ENCODE peak calls at places on chromosomes 3 and 15, in four cellular contexts. One of them, this sample, is unnamed.

GRCh38 chr15:59274126-59274970 is 67.7 kb downstream of the LDHAL6B start:
- DNase-seq in HT1080: peak; percentile 92
- DNase-seq in cardiac fibroblast: peak; percentile 68
- DNase-seq in NCI-H1105 treated with DMSO at 0.1 percent for 48 hours: no peak
- DNase-seq in this sample: peak; percentile 37

GRCh38 chr3:117217837-117218236 is 508.3 kb downstream of the TUSC7 start:
- DNase-seq in NCI-H1105 treated with DMSO at 0.1 percent for 48 hours: no peak
- DNase-seq in cardiac fibroblast: no peak
- DNase-seq in HT1080: no peak
- DNase-seq in this sample: no peak

GRCh38 chr3:8713901-8714759 is 19.5 kb upstream of the CAV3 start:
- DNase-seq in HT1080: no peak
- DNase-seq in NCI-H1105 treated with DMSO at 0.1 percent for 48 hours: no peak
- DNase-seq in cardiac fibroblast: peak; percentile 16
- DNase-seq in this sample: peak; percentile 37

GRCh38 chr3:12044860-12045259 is 40.7 kb downstream of the SYN2 start:
- DNase-seq in NCI-H1105 treated with DMSO at 0.1 percent for 48 hours: no peak
- DNase-seq in cardiac fibroblast: no peak
- DNase-seq in HT1080: no peak
- DNase-seq in this sample: no peak

GRCh38 chr3:182233957-182234356 is 522.2 kb downstream of the SOX2 start:
- DNase-seq in cardiac fibroblast: no peak
- DNase-seq in HT1080: no peak
- DNase-seq in NCI-H1105 treated with DMSO at 0.1 percent for 48 hours: no peak
- DNase-seq in this sample: no peak

GRCh38 chr3:55160241-55160877 is 232.5 kb upstream of the LRTM1 start:
- DNase-seq in cardiac fibroblast: peak; percentile 99
- DNase-seq in NCI-H1105 treated with DMSO at 0.1 percent for 48 hours: no peak
- DNase-seq in HT1080: peak; percentile 100
- DNase-seq in this sample: peak; percentile 83

GRCh38 chr3:123093696-123094095 is 26.9 kb downstream of the PDIA5 start:
- DNase-seq in HT1080: no peak
- DNase-seq in cardiac fibroblast: no peak
- DNase-seq in NCI-H1105 treated with DMSO at 0.1 percent for 48 hours: no peak
- DNase-seq in this sample: no peak

GRCh38 chr15:88894819-88895767 is at the start of gene HAPLN3:
- DNase-seq in HT1080: peak; percentile 55
- DNase-seq in NCI-H1105 treated with DMSO at 0.1 percent for 48 hours: no peak
- DNase-seq in cardiac fibroblast: peak; percentile 46
- DNase-seq in this sample: peak; percentile 75

GRCh38 chr3:11155341-11156025 is 1.2 kb downstream of the HRH1 start:
- DNase-seq in HT1080: peak; percentile 85
- DNase-seq in cardiac fibroblast: peak; percentile 84
- DNase-seq in NCI-H1105 treated with DMSO at 0.1 percent for 48 hours: peak; percentile 57
- DNase-seq in this sample: peak; percentile 91

GRCh38 chr3:54649551-54649950 is 278.3 kb downstream of the LRTM1 start:
- DNase-seq in NCI-H1105 treated with DMSO at 0.1 percent for 48 hours: no peak
- DNase-seq in cardiac fibroblast: no peak
- DNase-seq in HT1080: no peak
- DNase-seq in this sample: no peak

GRCh38 chr3:149471991-149472390 is 2.5 kb upstream of the TM4SF4 start:
- DNase-seq in NCI-H1105 treated with DMSO at 0.1 percent for 48 hours: no peak
- DNase-seq in HT1080: no peak
- DNase-seq in cardiac fibroblast: no peak
- DNase-seq in this sample: no peak

GRCh38 chr3:143707848-143708247 is 140.4 kb downstream of the SLC9A9 start:
- DNase-seq in cardiac fibroblast: no peak
- DNase-seq in HT1080: no peak
- DNase-seq in NCI-H1105 treated with DMSO at 0.1 percent for 48 hours: no peak
- DNase-seq in this sample: no peak

GRCh38 chr15:73746288-73746687 is 6.9 kb downstream of the INSYN1 start:
- DNase-seq in NCI-H1105 treated with DMSO at 0.1 percent for 48 hours: no peak
- DNase-seq in HT1080: no peak
- DNase-seq in cardiac fibroblast: no peak
- DNase-seq in this sample: no peak

GRCh38 chr3:41026394-41027177 is 172.7 kb upstream of the CTNNB1 start:
- DNase-seq in NCI-H1105 treated with DMSO at 0.1 percent for 48 hours: no peak
- DNase-seq in cardiac fibroblast: peak; percentile 86
- DNase-seq in HT1080: peak; percentile 84
- DNase-seq in this sample: no peak

GRCh38 chr3:66473181-66473580 is 27.6 kb downstream of the LRIG1 start:
- DNase-seq in cardiac fibroblast: peak; percentile 55
- DNase-seq in NCI-H1105 treated with DMSO at 0.1 percent for 48 hours: no peak
- DNase-seq in HT1080: no peak
- DNase-seq in this sample: no peak

GRCh38 chr3:149828390-149828789 is 15.4 kb downstream of the RNF13 start:
- DNase-seq in cardiac fibroblast: no peak
- DNase-seq in NCI-H1105 treated with DMSO at 0.1 percent for 48 hours: no peak
- DNase-seq in HT1080: no peak
- DNase-seq in this sample: no peak

GRCh38 chr15:38864827-38865604 is 300.4 kb upstream of the RASGRP1 start:
- DNase-seq in NCI-H1105 treated with DMSO at 0.1 percent for 48 hours: no peak
- DNase-seq in HT1080: no peak
- DNase-seq in cardiac fibroblast: peak; percentile 92
- DNase-seq in this sample: peak; percentile 83

GRCh38 chr3:109346099-109346498 is 8.8 kb upstream of the DPPA4 start:
- DNase-seq in NCI-H1105 treated with DMSO at 0.1 percent for 48 hours: no peak
- DNase-seq in cardiac fibroblast: no peak
- DNase-seq in HT1080: no peak
- DNase-seq in this sample: no peak

GRCh38 chr15:78192826-78193594 is 41.4 kb downstream of the ACSBG1 start:
- DNase-seq in NCI-H1105 treated with DMSO at 0.1 percent for 48 hours: no peak
- DNase-seq in HT1080: no peak
- DNase-seq in cardiac fibroblast: no peak
- DNase-seq in this sample: no peak

GRCh38 chr3:190105876-190106275 is 14.8 kb downstream of the P3H2 start:
- DNase-seq in NCI-H1105 treated with DMSO at 0.1 percent for 48 hours: no peak
- DNase-seq in HT1080: no peak
- DNase-seq in cardiac fibroblast: peak; percentile 31
- DNase-seq in this sample: peak; percentile 43

GRCh38 chr3:114127517-114127916 is 51.3 kb downstream of the DRD3 start:
- DNase-seq in HT1080: no peak
- DNase-seq in cardiac fibroblast: peak; percentile 18
- DNase-seq in NCI-H1105 treated with DMSO at 0.1 percent for 48 hours: no peak
- DNase-seq in this sample: no peak

GRCh38 chr3:196666001-196666867 is 26.7 kb downstream of the NRROS start:
- DNase-seq in NCI-H1105 treated with DMSO at 0.1 percent for 48 hours: no peak
- DNase-seq in cardiac fibroblast: peak; percentile 72
- DNase-seq in HT1080: peak; percentile 99
- DNase-seq in this sample: peak; percentile 27

GRCh38 chr3:128083396-128083795 is 31.2 kb downstream of the SEC61A1 start:
- DNase-seq in HT1080: no peak
- DNase-seq in NCI-H1105 treated with DMSO at 0.1 percent for 48 hours: no peak
- DNase-seq in cardiac fibroblast: no peak
- DNase-seq in this sample: no peak

GRCh38 chr15:39641187-39641889 is 60.5 kb downstream of the THBS1 start:
- DNase-seq in HT1080: peak; percentile 41
- DNase-seq in NCI-H1105 treated with DMSO at 0.1 percent for 48 hours: peak; percentile 53
- DNase-seq in cardiac fibroblast: peak; percentile 30
- DNase-seq in this sample: no peak

GRCh38 chr3:63961891-63962290 is 49.7 kb upstream of the SCAANT1 start:
- DNase-seq in cardiac fibroblast: peak; percentile 68
- DNase-seq in HT1080: peak; percentile 54
- DNase-seq in NCI-H1105 treated with DMSO at 0.1 percent for 48 hours: peak; percentile 33
- DNase-seq in this sample: peak; percentile 24

GRCh38 chr15:100671858-100672543 is 69.6 kb downstream of the ASB7 start:
- DNase-seq in NCI-H1105 treated with DMSO at 0.1 percent for 48 hours: no peak
- DNase-seq in cardiac fibroblast: peak; percentile 55
- DNase-seq in HT1080: peak; percentile 59
- DNase-seq in this sample: no peak

GRCh38 chr15:83653288-83653638 is 660 bp upstream of the ADAMTSL3 start:
- DNase-seq in HT1080: no peak
- DNase-seq in cardiac fibroblast: no peak
- DNase-seq in NCI-H1105 treated with DMSO at 0.1 percent for 48 hours: no peak
- DNase-seq in this sample: no peak

GRCh38 chr3:180184806-180185205 is 148.1 kb upstream of the PEX5L start:
- DNase-seq in HT1080: no peak
- DNase-seq in cardiac fibroblast: no peak
- DNase-seq in NCI-H1105 treated with DMSO at 0.1 percent for 48 hours: no peak
- DNase-seq in this sample: peak; percentile 54